ENCODE peak calls at places on chromosomes 3 and 15, in ten cellular contexts. U is heart right ventricle; V is kidney; Q is heart left ventricle; D is GM12865; P is A549; H is dorsolateral prefrontal cortex; M is stomach; K is CD4-positive, alpha-beta T cell; B is foreskin fibroblast. R is an unnamed sample.

GRCh38 chr3:149382091-149382467 is 4.6 kb upstream of the TM4SF1 start:
- DNase-seq in U (no peak), V (no peak), Q (no peak), D (peak), P (peak), H (no peak), M (no peak), K (no peak), B (peak), R (no peak)

GRCh38 chr3:20057612-20058180 is 17.4 kb downstream of the KAT2B start:
- DNase-seq in U (no peak), V (no peak), Q (no peak), D (no peak), P (no peak), H (no peak), M (no peak), K (no peak), B (no peak), R (no peak)

GRCh38 chr3:188772886-188773285 is 398.9 kb upstream of the TPRG1 start:
- DNase-seq in U (no peak), V (no peak), Q (no peak), D (no peak), P (peak), H (no peak), M (peak), K (no peak), B (peak), R (no peak)

GRCh38 chr15:90915216-90915807 is 12.2 kb downstream of the MAN2A2 start:
- DNase-seq in U (no peak), V (peak), Q (no peak), D (no peak), P (no peak), H (no peak), M (no peak), K (no peak), B (no peak), R (no peak)

GRCh38 chr3:38579551-38580449 is 69.7 kb downstream of the SCN5A start:
- DNase-seq in U (peak), V (no peak), Q (peak), D (peak), P (no peak), H (no peak), M (peak), K (no peak), B (peak), R (no peak)

GRCh38 chr3:141659821-141660597 is 78.1 kb upstream of the RNF7 start:
- DNase-seq in U (peak), V (peak), Q (peak), D (no peak), P (peak), H (peak), M (peak), K (no peak), B (peak), R (peak)

GRCh38 chr15:48556159-48556897 is 89.2 kb downstream of the FBN1 start:
- DNase-seq in U (no peak), V (no peak), Q (no peak), D (no peak), P (no peak), H (no peak), M (no peak), K (no peak), B (peak), R (no peak)

GRCh38 chr15:47186071-47186470 is 531.2 kb upstream of the SEMA6D start:
- DNase-seq in U (no peak), V (no peak), Q (no peak), D (no peak), P (no peak), H (no peak), M (no peak), K (no peak), B (no peak), R (no peak)

GRCh38 chr3:162487138-162487537 is 990.5 kb downstream of the OTOL1 start:
- DNase-seq in U (no peak), V (no peak), Q (no peak), D (no peak), P (no peak), H (no peak), M (no peak), K (no peak), B (peak), R (no peak)

GRCh38 chr3:152395764-152396163 is 127.0 kb downstream of the MBNL1 start:
- DNase-seq in U (no peak), V (no peak), Q (no peak), D (no peak), P (no peak), H (no peak), M (no peak), K (no peak), B (no peak), R (no peak)

GRCh38 chr15:57505949-57506391 is 85.7 kb upstream of the MYZAP start:
- DNase-seq in U (peak), V (peak), Q (peak), D (no peak), P (peak), H (no peak), M (peak), K (no peak), B (peak), R (no peak)

GRCh38 chr3:156297582-156297981 is 177.2 kb downstream of the KCNAB1 start:
- DNase-seq in U (no peak), V (no peak), Q (no peak), D (no peak), P (no peak), H (no peak), M (no peak), K (no peak), B (no peak), R (no peak)

GRCh38 chr3:107796786-107797185 is 274.0 kb downstream of the BBX start:
- DNase-seq in U (no peak), V (no peak), Q (no peak), D (no peak), P (no peak), H (no peak), M (no peak), K (no peak), B (peak), R (no peak)

GRCh38 chr3:197500812-197501211 is 55.0 kb downstream of the BDH1 start:
- DNase-seq in U (no peak), V (no peak), Q (no peak), D (no peak), P (no peak), H (no peak), M (no peak), K (no peak), B (no peak), R (no peak)

GRCh38 chr3:197730200-197730599 is 6.5 kb downstream of the RUBCN start:
- DNase-seq in U (no peak), V (no peak), Q (no peak), D (peak), P (peak), H (no peak), M (no peak), K (no peak), B (peak), R (no peak)

GRCh38 chr3:121552379-121552778 is 6.6 kb upstream of the POLQ start:
- DNase-seq in U (no peak), V (no peak), Q (no peak), D (no peak), P (no peak), H (no peak), M (no peak), K (no peak), B (no peak), R (no peak)

GRCh38 chr3:81931852-81932251 is 170.4 kb upstream of the GBE1 start:
- DNase-seq in U (no peak), V (no peak), Q (no peak), D (peak), P (no peak), H (no peak), M (no peak), K (no peak), B (no peak), R (no peak)

GRCh38 chr3:9946112-9947024 is 5.8 kb downstream of the PRRT3 start:
- DNase-seq in U (peak), V (peak), Q (peak), D (no peak), P (peak), H (peak), M (peak), K (peak), B (peak), R (peak)

GRCh38 chr15:51874751-51875644 is 45.5 kb downstream of the TMOD3 start:
- DNase-seq in U (peak), V (no peak), Q (no peak), D (no peak), P (peak), H (no peak), M (peak), K (no peak), B (peak), R (no peak)

GRCh38 chr3:24793896-24794295 is 299.2 kb upstream of the THRB start:
- DNase-seq in U (no peak), V (no peak), Q (no peak), D (no peak), P (no peak), H (no peak), M (no peak), K (no peak), B (no peak), R (no peak)

GRCh38 chr15:55823191-55823670 is 80.3 kb upstream of the PRTG start:
- DNase-seq in U (peak), V (no peak), Q (no peak), D (no peak), P (no peak), H (no peak), M (no peak), K (no peak), B (peak), R (no peak)

GRCh38 chr3:23740517-23741402 is 65.0 kb upstream of the UBE2E1 start:
- DNase-seq in U (no peak), V (no peak), Q (no peak), D (peak), P (peak), H (no peak), M (peak), K (no peak), B (peak), R (no peak)

GRCh38 chr3:101509811-101510210 is 3.2 kb downstream of the SENP7 start:
- DNase-seq in U (no peak), V (no peak), Q (no peak), D (no peak), P (no peak), H (no peak), M (no peak), K (no peak), B (peak), R (no peak)

GRCh38 chr15:52185151-52185561 is 6.0 kb downstream of the GNB5 start:
- DNase-seq in U (no peak), V (no peak), Q (no peak), D (no peak), P (no peak), H (no peak), M (peak), K (no peak), B (no peak), R (no peak)

GRCh38 chr3:15471861-15472260 is 44.5 kb downstream of the EAF1 start:
- DNase-seq in U (no peak), V (no peak), Q (no peak), D (no peak), P (no peak), H (no peak), M (no peak), K (no peak), B (no peak), R (no peak)

GRCh38 chr3:15465876-15466585 is 38.6 kb downstream of the EAF1 start:
- DNase-seq in U (no peak), V (no peak), Q (no peak), D (no peak), P (no peak), H (no peak), M (no peak), K (no peak), B (no peak), R (no peak)

GRCh38 chr3:15470804-15471203 is 43.4 kb downstream of the EAF1 start:
- DNase-seq in U (no peak), V (no peak), Q (no peak), D (no peak), P (no peak), H (no peak), M (no peak), K (no peak), B (no peak), R (no peak)

GRCh38 chr3:15467227-15468181 is 40.1 kb downstream of the EAF1 start:
- DNase-seq in U (no peak), V (no peak), Q (no peak), D (peak), P (no peak), H (no peak), M (no peak), K (no peak), B (no peak), R (no peak)

GRCh38 chr3:15470261-15470660 is 42.9 kb downstream of the EAF1 start:
- DNase-seq in U (no peak), V (no peak), Q (no peak), D (peak), P (peak), H (no peak), M (no peak), K (no peak), B (no peak), R (no peak)
- TF ChIP-seq CTCF in U (no peak), V (no peak), Q (no peak), D (peak), P (no peak), H (no peak), M (no peak), K (no peak), B (no peak), R (no peak)

GRCh38 chr15:68372291-68372811 is 59.6 kb downstream of the ITGA11 start:
- DNase-seq in U (peak), V (peak), Q (no peak), D (peak), P (peak), H (no peak), M (no peak), K (no peak), B (peak), R (peak)
- TF ChIP-seq CTCF in U (peak), V (peak), Q (peak), D (peak), P (peak), H (no peak), M (no peak), K (no peak), B (peak), R (peak)

DNA sequence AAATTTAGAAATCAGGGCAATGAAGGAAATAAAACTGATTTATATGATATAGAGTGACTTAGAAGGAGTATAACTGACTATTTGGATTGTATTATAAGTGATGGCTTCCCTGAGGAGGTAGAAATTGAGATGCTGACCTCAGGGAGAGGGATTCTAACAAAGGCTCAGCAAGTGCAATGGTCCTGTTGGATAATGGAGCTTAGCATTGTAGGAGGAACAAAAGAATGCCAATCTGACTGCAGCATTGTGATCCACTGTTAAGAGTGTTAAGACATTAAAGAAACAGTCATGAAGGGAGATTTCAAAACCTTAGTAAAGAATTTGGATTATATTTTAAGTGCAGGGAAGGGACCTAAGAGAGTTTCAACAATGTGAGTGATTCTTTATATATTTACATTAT is 158.4 kb upstream of the NAALADL2 start:
- DNase-seq in U (no peak), V (no peak), Q (no peak), D (no peak), P (no peak), H (no peak), M (no peak), K (no peak), B (no peak), R (no peak)
- TF ChIP-seq CTCF in U (no peak), V (no peak), Q (no peak), D (no peak), P (no peak), H (no peak), M (no peak), K (no peak), B (no peak), R (no peak)

DNA sequence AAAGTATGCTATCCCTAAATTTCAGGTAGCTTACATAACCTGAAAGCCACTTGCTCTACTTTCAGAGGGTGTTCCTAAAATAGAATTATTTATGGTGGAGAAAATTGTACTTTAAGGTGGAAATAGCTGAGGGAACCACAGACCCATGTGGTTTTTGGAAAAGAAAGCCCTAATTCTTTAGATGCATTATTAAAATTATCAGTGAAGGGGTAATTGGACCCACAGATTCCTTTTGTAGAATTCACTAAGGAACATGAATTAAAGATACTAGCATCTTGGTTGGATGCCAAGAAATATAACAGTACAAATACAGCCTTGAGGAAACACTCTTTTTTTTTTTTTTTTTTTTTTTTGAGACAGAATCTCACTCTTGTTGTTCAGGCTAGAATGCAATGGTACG is 37.8 kb downstream of the DPPA2 start:
- DNase-seq in U (no peak), V (no peak), Q (no peak), D (no peak), P (no peak), H (no peak), M (no peak), K (no peak), B (no peak), R (no peak)
- TF ChIP-seq CTCF in U (no peak), V (no peak), Q (no peak), D (no peak), P (no peak), H (no peak), M (no peak), K (no peak), B (no peak), R (no peak)

R was measured in nephron progenitor cell.